ENCODE peak calls at places on chromosomes 3 and 15, in seven cellular contexts. J, O, N, F, P, E and W are unnamed samples.
A peak's percentile ranks its signal among the peaks of the same experiment; 100 is the strongest.

GRCh38 chr3:182803596-182803995 is 10.3 kb downstream of the ATP11B start:
- DNase-seq in J (no peak), N (no peak), P (peak; percentile 8), E (no peak), O (no peak), F (no peak), W (no peak)

GRCh38 chr15:91885054-91885453 is 31.5 kb downstream of the SLCO3A1 start:
- DNase-seq in P (no peak), J (no peak), E (peak; percentile 38), O (no peak), F (peak; percentile 77), N (no peak), W (no peak)

GRCh38 chr15:89874926-89875564 is 18.7 kb downstream of the AP3S2 start:
- DNase-seq in O (peak; percentile 66), N (peak; percentile 44), F (peak; percentile 84), J (peak; percentile 43), P (peak; percentile 75), E (peak; percentile 75), W (peak; percentile 67)

GRCh38 chr3:149371001-149371722 is 6.3 kb downstream of the TM4SF1 start:
- DNase-seq in N (no peak), P (peak; percentile 30), O (peak; percentile 72), E (no peak), F (no peak), J (no peak), W (peak; percentile 77)

GRCh38 chr3:106769045-106769444 is 608.2 kb upstream of the CCDC54 start:
- DNase-seq in E (no peak), P (no peak), O (no peak), J (no peak), N (no peak), F (no peak), W (no peak)

GRCh38 chr3:190291994-190292584 is 30.2 kb downstream of the CLDN1 start:
- DNase-seq in N (no peak), P (no peak), F (no peak), J (no peak), O (no peak), E (no peak), W (no peak)

GRCh38 chr3:161390200-161390599 is 18.9 kb upstream of the SPTSSB start:
- DNase-seq in J (no peak), F (no peak), N (no peak), E (no peak), P (no peak), O (no peak), W (no peak)

GRCh38 chr3:183306798-183307671 is 54.0 kb downstream of the B3GNT5 start:
- DNase-seq in N (no peak), P (no peak), O (peak; percentile 62), E (peak; percentile 85), J (no peak), F (no peak), W (peak; percentile 87)

GRCh38 chr15:90665288-90666134 is 51.6 kb upstream of the BLM start:
- DNase-seq in O (peak; percentile 58), J (no peak), N (no peak), P (peak; percentile 48), E (no peak), F (no peak), W (no peak)

GRCh38 chr3:171772427-171773056 is 37.7 kb downstream of the PLD1 start:
- DNase-seq in P (peak; percentile 55), O (peak; percentile 76), E (peak; percentile 72), F (peak; percentile 52), J (no peak), N (peak; percentile 29), W (peak; percentile 71)

GRCh38 chr15:86555114-86555513 is 475.4 kb downstream of the AGBL1 start:
- DNase-seq in N (no peak), E (no peak), J (no peak), P (no peak), F (no peak), O (no peak), W (peak; percentile 53)

GRCh38 chr15:26628071-26628470 is 144.8 kb downstream of the GABRB3 start:
- DNase-seq in F (no peak), O (no peak), N (no peak), J (no peak), P (no peak), E (peak; percentile 33), W (no peak)

GRCh38 chr3:10822055-10822454 is 6.0 kb downstream of the SLC6A11 start:
- DNase-seq in E (no peak), O (no peak), J (no peak), P (no peak), F (no peak), N (no peak), W (no peak)
- H2BK5ac ChIP-seq in E (no peak overlapping the region), O (no peak overlapping the region), J (no peak overlapping the region), P (no peak overlapping the region), F (no peak overlapping the region), N (no peak overlapping the region), W (no peak overlapping the region)

GRCh38 chr3:41448396-41448795 is 249.1 kb downstream of the CTNNB1 start:
- DNase-seq in F (no peak), O (no peak), E (peak; percentile 42), P (no peak), J (no peak), N (no peak), W (no peak)
- H2AK5ac ChIP-seq in F (no peak overlapping the region), O (no peak overlapping the region), E (no peak overlapping the region), P (no peak overlapping the region), J (no peak overlapping the region), N (no peak overlapping the region), W (no peak overlapping the region)

DNA sequence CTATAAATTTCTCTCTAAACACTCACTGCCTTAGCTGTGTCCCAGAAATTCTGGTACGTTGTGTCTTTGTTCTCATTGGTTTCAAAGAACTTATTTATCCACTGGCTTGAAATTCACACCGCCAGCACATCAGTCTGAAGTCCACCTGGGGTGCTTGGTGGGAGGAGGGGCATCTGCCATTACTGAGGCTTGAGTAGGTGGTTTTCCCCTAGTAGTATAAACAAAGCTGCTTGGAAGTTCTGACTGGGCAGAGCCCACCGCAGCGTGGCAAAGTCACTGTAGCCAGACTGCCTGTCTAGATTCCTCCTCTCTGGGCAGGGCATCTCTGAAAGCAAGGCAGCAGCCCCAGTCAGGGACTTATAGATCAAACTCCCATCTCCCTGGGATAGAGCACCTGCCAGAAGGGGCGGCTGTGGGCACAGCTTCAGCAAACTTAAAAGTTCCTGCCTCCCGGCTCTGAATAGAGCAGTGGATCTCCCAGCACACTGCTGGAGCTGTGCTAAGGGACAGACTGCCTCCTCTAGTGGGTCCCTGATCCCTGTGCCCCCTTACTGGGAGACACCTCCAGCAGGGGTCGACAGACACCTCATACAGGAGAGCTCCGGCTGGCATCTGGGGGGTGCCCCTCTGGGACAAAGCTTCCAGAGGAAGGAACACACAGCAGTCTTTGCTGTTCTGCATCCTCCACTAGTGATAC is 114.1 kb downstream of the SUCLG2 start:
- DNase-seq in E (no peak), J (no peak), F (peak; percentile 32), P (no peak), N (no peak), O (no peak), W (no peak)
- H2BK5ac ChIP-seq in E (no peak overlapping the region), J (no peak overlapping the region), F (no peak overlapping the region), P (no peak overlapping the region), N (no peak overlapping the region), O (no peak overlapping the region), W (no peak overlapping the region)

GRCh38 chr3:40417845-40418543 is 31.0 kb downstream of the ENTPD3 start:
- DNase-seq in O (no peak), E (no peak), N (no peak), F (no peak), J (no peak), P (peak; percentile 68), W (no peak)
- H2AK5ac ChIP-seq in O (no peak overlapping the region), E (no peak overlapping the region), N (no peak overlapping the region), F (no peak overlapping the region), J (no peak overlapping the region), P (no peak overlapping the region), W (no peak overlapping the region)

DNA sequence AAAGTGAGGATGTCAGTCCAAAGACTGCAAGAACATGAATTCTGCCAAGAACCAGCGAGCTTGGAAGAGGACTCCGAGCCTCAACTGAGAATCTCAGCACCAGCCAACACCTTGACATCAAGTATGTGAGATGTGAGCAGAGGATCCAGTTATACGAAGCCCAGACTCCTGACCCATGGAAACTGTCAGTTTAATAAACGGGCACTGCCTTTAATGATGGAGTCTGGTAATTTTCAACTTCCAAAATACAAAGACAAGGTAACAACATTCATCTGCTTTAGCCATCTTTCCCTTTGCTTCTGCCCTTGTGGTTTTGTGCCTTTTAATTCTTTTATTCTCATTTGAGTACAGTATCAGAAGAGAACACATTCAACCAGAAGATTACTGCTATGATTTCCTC is 211.9 kb downstream of the ULK4 start:
- DNase-seq in F (no peak), N (no peak), O (no peak), P (no peak), E (no peak), J (no peak), W (no peak)
- H2BK5ac ChIP-seq in F (no peak overlapping the region), N (no peak overlapping the region), O (no peak overlapping the region), P (no peak overlapping the region), E (no peak overlapping the region), J (no peak overlapping the region), W (no peak overlapping the region)

GRCh38 chr3:151875759-151876158 is 2.3 kb downstream of the SUCNR1 start:
- DNase-seq in F (no peak), N (no peak), P (no peak), E (no peak), O (peak; percentile 46), J (no peak), W (peak; percentile 49)
- H2AK5ac ChIP-seq in F (no peak overlapping the region), N (no peak overlapping the region), P (no peak overlapping the region), E (no peak overlapping the region), O (no peak overlapping the region), J (no peak overlapping the region), W (no peak overlapping the region)

DNA sequence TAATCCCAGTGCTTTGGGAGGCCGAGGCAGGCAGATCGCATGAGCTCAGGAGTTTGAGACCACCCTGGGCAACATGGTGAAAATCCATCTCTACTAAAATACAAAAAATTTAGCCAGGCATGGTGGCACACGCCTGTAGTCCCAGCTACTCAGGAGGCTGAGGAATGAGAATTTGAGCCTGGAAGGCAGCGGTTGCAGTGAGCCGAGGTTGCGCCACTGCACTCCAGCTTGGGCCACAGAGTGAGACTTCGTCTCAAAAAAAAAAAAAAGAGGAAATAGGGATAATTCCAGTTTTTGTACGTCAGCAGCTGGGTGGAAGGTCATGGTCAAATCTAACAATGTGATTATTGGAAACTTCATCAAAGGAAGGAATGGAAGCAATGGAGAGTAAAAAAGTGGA is 3.1 kb downstream of the CMC1 start:
- DNase-seq in E (no peak), F (no peak), N (no peak), O (no peak), J (no peak), P (peak; percentile 78), W (no peak)
- H2BK5ac ChIP-seq in E (no peak overlapping the region), F (no peak overlapping the region), N (no peak overlapping the region), O (no peak overlapping the region), J (no peak overlapping the region), P (no peak overlapping the region), W (no peak overlapping the region)

GRCh38 chr15:71261418-71261817 is 146.1 kb downstream of the THSD4 start:
- DNase-seq in F (no peak), O (no peak), E (no peak), J (no peak), N (no peak), P (no peak), W (no peak)

GRCh38 chr15:71252036-71252898 is 137.0 kb downstream of the THSD4 start:
- DNase-seq in F (no peak), P (peak; percentile 99), N (no peak), J (no peak), O (peak; percentile 56), E (no peak), W (peak; percentile 71)

GRCh38 chr15:71254503-71254902 is 139.2 kb downstream of the THSD4 start:
- DNase-seq in N (no peak), F (no peak), P (no peak), J (no peak), O (peak; percentile 26), E (no peak), W (no peak)

GRCh38 chr15:71259866-71260265 is 144.6 kb downstream of the THSD4 start:
- DNase-seq in E (no peak), N (no peak), F (no peak), O (no peak), P (no peak), J (no peak), W (no peak)

GRCh38 chr15:71256934-71257333 is 141.7 kb downstream of the THSD4 start:
- DNase-seq in E (no peak), P (no peak), J (no peak), F (no peak), N (no peak), O (no peak), W (no peak)
- H2AK5ac ChIP-seq in E (no peak overlapping the region), P (no peak overlapping the region), J (no peak overlapping the region), F (no peak overlapping the region), N (no peak overlapping the region), O (no peak overlapping the region), W (no peak overlapping the region)